ENCODE peak calls at places on chromosomes 7 and 10, in nine cellular contexts. S, U, N, I, Z, X, B, K and G are unnamed samples.
A peak's percentile ranks its signal among the peaks of the same experiment; 100 is the strongest.

GRCh38 chr10:71728218-71728737 is 8.7 kb upstream of the C10orf105 start:
- DNase-seq in S (no peak), U (peak; percentile 73), N (no peak), I (no peak), Z (no peak), X (peak; percentile 57), B (no peak), K (no peak), G (no peak)

GRCh38 chr10:106795619-106796018 is 368.9 kb downstream of the SORCS1 start:
- DNase-seq in S (no peak), U (no peak), N (no peak), I (peak; percentile 6), Z (no peak), X (peak; percentile 83), B (no peak), K (no peak), G (no peak)

GRCh38 chr7:93211228-93211818 is 14.9 kb downstream of the HEPACAM2 start:
- DNase-seq in S (no peak), U (no peak), N (no peak), I (no peak), Z (no peak), X (peak; percentile 74), B (no peak), K (no peak), G (no peak)

GRCh38 chr10:19120381-19120908 is 71.8 kb downstream of the MALRD1 start:
- DNase-seq in S (no peak), U (no peak), N (no peak), I (no peak), Z (no peak), X (no peak), B (no peak), K (no peak), G (no peak)

GRCh38 chr7:157735826-157736225 is 399.0 kb downstream of the DNAJB6 start:
- DNase-seq in S (no peak), U (no peak), N (no peak), I (no peak), Z (no peak), X (no peak), B (no peak), K (no peak), G (no peak)

GRCh38 chr10:120457431-120458172 is 575 bp downstream of the PLPP4 start:
- DNase-seq in S (no peak), U (no peak), N (no peak), I (no peak), Z (no peak), X (no peak), B (no peak), K (no peak), G (no peak)

GRCh38 chr10:26481914-26482550 is 43.9 kb downstream of the APBB1IP start:
- DNase-seq in S (no peak), U (peak; percentile 44), N (no peak), I (no peak), Z (no peak), X (peak; percentile 62), B (peak; percentile 73), K (no peak), G (no peak)

GRCh38 chr10:58930497-58930896 is 245.9 kb upstream of the PHYHIPL start:
- DNase-seq in S (no peak), U (no peak), N (no peak), I (no peak), Z (no peak), X (no peak), B (no peak), K (no peak), G (no peak)

GRCh38 chr10:82289945-82290344 is 415.0 kb downstream of the NRG3 start:
- DNase-seq in S (no peak), U (no peak), N (no peak), I (no peak), Z (no peak), X (no peak), B (no peak), K (no peak), G (no peak)

GRCh38 chr7:49643321-49643720 is 130.1 kb upstream of the VWC2 start:
- DNase-seq in S (no peak), U (no peak), N (no peak), I (no peak), Z (no peak), X (no peak), B (no peak), K (no peak), G (no peak)

GRCh38 chr10:36172574-36172973 is 530.5 kb upstream of the FZD8 start:
- DNase-seq in S (no peak), U (no peak), N (no peak), I (peak; percentile 73), Z (peak; percentile 38), X (peak; percentile 2), B (no peak), K (no peak), G (no peak)

GRCh38 chr10:103823706-103824272 is 31.6 kb downstream of the SH3PXD2A start:
- DNase-seq in S (no peak), U (no peak), N (no peak), I (no peak), Z (no peak), X (no peak), B (no peak), K (no peak), G (no peak)

GRCh38 chr7:80918406-80918805 is 445 bp downstream of the SEMA3C start:
- DNase-seq in S (peak; percentile 77), U (no peak), N (no peak), I (peak; percentile 41), Z (no peak), X (peak; percentile 88), B (no peak), K (no peak), G (no peak)

GRCh38 chr10:4280481-4281206 is 495.6 kb upstream of the KLF6 start:
- DNase-seq in S (no peak), U (no peak), N (no peak), I (peak; percentile 29), Z (no peak), X (no peak), B (no peak), K (no peak), G (no peak)